ENCODE peak calls at places on chromosomes 12 and 14, in seven cellular contexts. N is renal cortical epithelial cell, W is GM12864, K is NCI-H2171, F is T-cell, G is fibroblast of pulmonary artery, H is nucleus accumbens. P is an unnamed sample.

GRCh38 chr12:52280796-52281560 is 6.5 kb downstream of the KRT86 start:
- DNase-seq in N (peak; percentile 94), W (no peak), K (no peak), F (no peak), G (peak; percentile 98), H (no peak), P (no peak)

GRCh38 chr14:67417633-67418032 is 5.7 kb upstream of the PLEK2 start:
- DNase-seq in N (peak; percentile 58), W (no peak), K (no peak), F (no peak), G (peak; percentile 46), H (no peak), P (no peak)

GRCh38 chr14:74973003-74973614 is 17.7 kb upstream of the PGF start:
- DNase-seq in N (no peak), W (no peak), K (no peak), F (peak; percentile 13), G (peak; percentile 47), H (no peak), P (no peak)

GRCh38 chr14:83638725-83639124 is 1891.2 kb upstream of the FLRT2 start:
- DNase-seq in N (no peak), W (no peak), K (no peak), F (no peak), G (no peak), H (no peak), P (no peak)

GRCh38 chr12:57208116-57208945 is 8.3 kb upstream of the NXPH4 start:
- DNase-seq in N (no peak), W (no peak), K (no peak), F (no peak), G (no peak), H (no peak), P (no peak)

GRCh38 chr12:113591480-113591971 is 119.9 kb upstream of the LHX5 start:
- DNase-seq in N (no peak), W (no peak), K (peak; percentile 69), F (no peak), G (no peak), H (no peak), P (peak; percentile 75)

GRCh38 chr12:33605776-33606175 is 166.2 kb upstream of the SYT10 start:
- DNase-seq in N (peak; percentile 15), W (no peak), K (peak; percentile 9), F (no peak), G (peak; percentile 39), H (no peak), P (peak; percentile 39)

GRCh38 chr12:75634244-75635222 is 123.1 kb upstream of the KRR1 start:
- DNase-seq in N (no peak), W (no peak), K (no peak), F (no peak), G (peak; percentile 43), H (no peak), P (no peak)

GRCh38 chr14:102029956-102030355 is 56.9 kb downstream of the HSP90AA1 start:
- DNase-seq in N (no peak), W (no peak), K (peak; percentile 13), F (no peak), G (no peak), H (no peak), P (peak; percentile 20)

GRCh38 chr12:70074510-70074909 is 168.7 kb upstream of the CNOT2 start:
- DNase-seq in N (no peak), W (no peak), K (no peak), F (no peak), G (no peak), H (no peak), P (no peak)

GRCh38 chr12:550473-551260 is 90.9 kb downstream of the B4GALNT3 start:
- DNase-seq in N (no peak), W (no peak), K (peak; percentile 41), F (no peak), G (no peak), H (no peak), P (no peak)

GRCh38 chr14:105500036-105500725 is 9.1 kb downstream of the TEDC1 start:
- DNase-seq in N (no peak), W (no peak), K (no peak), F (no peak), G (no peak), H (no peak), P (no peak)

GRCh38 chr14:104429291-104429861 is 150.2 kb upstream of the C14orf180 start:
- DNase-seq in N (no peak), W (no peak), K (peak; percentile 55), F (no peak), G (no peak), H (no peak), P (peak; percentile 93)

GRCh38 chr12:113463746-113464743 is 7.6 kb downstream of the LHX5 start:
- DNase-seq in N (no peak), W (no peak), K (no peak), F (no peak), G (no peak), H (no peak), P (peak; percentile 32)

GRCh38 chr14:49220492-49220891 is 365.7 kb downstream of the RPS29 start:
- DNase-seq in N (peak; percentile 2), W (no peak), K (no peak), F (no peak), G (no peak), H (no peak), P (no peak)

GRCh38 chr12:92467886-92468285 is 234.9 kb upstream of the PLEKHG7 start:
- DNase-seq in N (peak; percentile 18), W (no peak), K (no peak), F (no peak), G (no peak), H (no peak), P (no peak)

GRCh38 chr14:74691456-74691855 is 21.4 kb downstream of the AREL1 start:
- DNase-seq in N (no peak), W (no peak), K (no peak), F (no peak), G (no peak), H (no peak), P (no peak)

GRCh38 chr12:29429999-29430698 is 49.2 kb upstream of the ERGIC2 start:
- DNase-seq in N (peak; percentile 14), W (no peak), K (no peak), F (no peak), G (no peak), H (no peak), P (peak; percentile 5)

GRCh38 chr12:29769162-29769820 is 14.5 kb downstream of the TMTC1 start:
- DNase-seq in N (peak; percentile 4), W (no peak), K (no peak), F (no peak), G (peak; percentile 95), H (no peak), P (no peak)

GRCh38 chr14:102071283-102071998 is 15.4 kb downstream of the HSP90AA1 start:
- DNase-seq in N (peak; percentile 26), W (no peak), K (no peak), F (no peak), G (peak; percentile 63), H (no peak), P (no peak)

GRCh38 chr12:107109726-107110518 is 16.6 kb upstream of the CRY1 start:
- DNase-seq in N (peak; percentile 35), W (no peak), K (no peak), F (no peak), G (no peak), H (no peak), P (no peak)

GRCh38 chr12:108728820-108729611 is 2.3 kb downstream of the CORO1C start:
- DNase-seq in N (no peak), W (no peak), K (no peak), F (no peak), G (peak; percentile 31), H (no peak), P (no peak)

GRCh38 chr14:60134702-60135101 is 30.5 kb downstream of the DHRS7 start:
- DNase-seq in N (no peak), W (no peak), K (no peak), F (no peak), G (no peak), H (no peak), P (no peak)

GRCh38 chr12:83784298-83784890 is 1097.7 kb downstream of the TMTC2 start:
- DNase-seq in N (no peak), W (no peak), K (no peak), F (no peak), G (no peak), H (no peak), P (no peak)

GRCh38 chr14:32606297-32606696 is 277.2 kb downstream of the AKAP6 start:
- DNase-seq in N (peak; percentile 86), W (peak; percentile 40), K (no peak), F (no peak), G (no peak), H (no peak), P (no peak)

GRCh38 chr14:36952702-36953101 is 219.7 kb downstream of the SLC25A21 start:
- DNase-seq in N (peak; percentile 24), W (no peak), K (no peak), F (no peak), G (peak; percentile 27), H (no peak), P (no peak)

GRCh38 chr14:81042431-81042830 is 87.0 kb downstream of the TSHR start:
- DNase-seq in N (no peak), W (no peak), K (no peak), F (no peak), G (no peak), H (no peak), P (no peak)

GRCh38 chr12:12156116-12156515 is 85.4 kb downstream of the BCL2L14 start:
- DNase-seq in N (no peak), W (no peak), K (no peak), F (no peak), G (no peak), H (no peak), P (no peak)

GRCh38 chr12:83808591-83808990 is 1104.0 kb downstream of the SLC6A15 start:
- DNase-seq in N (no peak), W (no peak), K (no peak), F (no peak), G (no peak), H (no peak), P (no peak)

GRCh38 chr14:75738192-75738591 is 77.1 kb downstream of the TTLL5 start:
- DNase-seq in N (no peak), W (no peak), K (no peak), F (no peak), G (peak; percentile 50), H (no peak), P (no peak)

GRCh38 chr12:93060666-93061413 is 131.7 kb upstream of the EEA1 start:
- DNase-seq in N (no peak), W (no peak), K (peak; percentile 11), F (no peak), G (peak; percentile 59), H (no peak), P (peak; percentile 33)

GRCh38 chr14:55052259-55052930 is 948 bp downstream of the MAPK1IP1L start:
- DNase-seq in N (peak; percentile 59), W (no peak), K (no peak), F (no peak), G (peak; percentile 51), H (no peak), P (peak; percentile 72)

GRCh38 chr14:63633801-63634200 is 7.9 kb downstream of the WDR89 start:
- DNase-seq in N (no peak), W (no peak), K (no peak), F (no peak), G (peak; percentile 13), H (no peak), P (no peak)

GRCh38 chr12:75257510-75257909 is 47.9 kb upstream of the KCNC2 start:
- DNase-seq in N (no peak), W (no peak), K (no peak), F (no peak), G (no peak), H (no peak), P (no peak)

P was measured in NCI-H524.